ENCODE peak calls at places on chromosomes 12 and 14, in seven cellular contexts. Z, T, L, J, B, S and G are unnamed samples. For H3K9me3, the result is how much of the 10 kb centered on the place peaks cover.

GRCh38 chr12:47410862-47411261 is 295.0 kb downstream of the RPAP3 start:
- DNase-seq in L (no peak), S (no peak), J (no peak), Z (no peak), T (no peak), B (no peak), G (no peak)

GRCh38 chr14:95164506-95164905 is 7.2 kb upstream of the DICER1 start:
- DNase-seq in B (no peak), T (no peak), L (no peak), J (no peak), S (no peak), Z (no peak), G (no peak)

GRCh38 chr14:65639216-65639615 is 226.7 kb downstream of the FUT8 start:
- DNase-seq in L (no peak), S (no peak), T (peak), Z (no peak), J (no peak), B (no peak), G (no peak)

GRCh38 chr12:5888816-5889315 is 56.2 kb downstream of the ANO2 start:
- DNase-seq in S (no peak), Z (no peak), B (no peak), T (no peak), J (no peak), L (no peak), G (no peak)

GRCh38 chr12:105330938-105331804 is 680 bp downstream of the C12orf75 start:
- DNase-seq in J (no peak), B (peak), S (peak), Z (peak), T (peak), L (peak), G (peak)

GRCh38 chr12:2376855-2377657 is 324.3 kb downstream of the CACNA1C start:
- DNase-seq in Z (no peak), J (no peak), T (no peak), B (no peak), L (peak), S (no peak), G (no peak)

GRCh38 chr12:62957233-62957953 is 22.4 kb upstream of the PPM1H start:
- DNase-seq in B (no peak), T (peak), L (no peak), S (peak), Z (no peak), J (no peak), G (no peak)

GRCh38 chr12:74983917-74984316 is 225.7 kb downstream of the KCNC2 start:
- DNase-seq in L (no peak), J (no peak), Z (no peak), T (no peak), S (no peak), B (no peak), G (no peak)

GRCh38 chr14:61561657-61562276 is 133.5 kb upstream of the HIF1A start:
- DNase-seq in S (peak), T (peak), B (peak), Z (peak), L (peak), J (peak), G (no peak)

GRCh38 chr14:29814153-29815057 is 113.2 kb downstream of the PRKD1 start:
- DNase-seq in J (no peak), B (peak), L (peak), S (no peak), T (no peak), Z (peak), G (no peak)

GRCh38 chr12:67367843-67368242 is 98.7 kb downstream of the CAND1 start:
- DNase-seq in L (no peak), B (no peak), T (no peak), Z (no peak), J (no peak), S (no peak), G (no peak)

GRCh38 chr12:52010152-52010622 is 3.4 kb downstream of the TAMALIN start:
- DNase-seq in Z (peak), T (no peak), J (peak), S (peak), L (peak), B (peak), G (no peak)

GRCh38 chr12:57895337-57896138 is 45.8 kb upstream of the ATP23 start:
- DNase-seq in S (peak), L (no peak), B (no peak), Z (no peak), J (no peak), T (no peak), G (no peak)

GRCh38 chr14:104247336-104248202 is 109.2 kb downstream of the KIF26A start:
- DNase-seq in L (no peak), Z (peak), T (no peak), B (no peak), S (no peak), J (no peak), G (no peak)

GRCh38 chr12:89529738-89530137 is 3.9 kb upstream of the POC1B start:
- DNase-seq in Z (no peak), L (no peak), B (no peak), T (peak), S (peak), J (no peak), G (no peak)

GRCh38 chr14:60266021-60266937 is 17.3 kb downstream of the PPM1A start:
- DNase-seq in B (no peak), T (no peak), S (no peak), J (no peak), L (no peak), Z (no peak), G (no peak)

GRCh38 chr14:50605776-50606175 is 45.8 kb downstream of the ATL1 start:
- DNase-seq in Z (no peak), B (no peak), J (no peak), L (no peak), S (peak), T (no peak), G (no peak)

GRCh38 chr12:30847259-30847658 is 79.3 kb upstream of the TSPAN11 start:
- DNase-seq in S (peak), J (no peak), L (no peak), T (peak), B (no peak), Z (no peak), G (no peak)

GRCh38 chr12:51913071-51914033 is 6.0 kb downstream of the ACVRL1 start:
- DNase-seq in T (no peak), L (no peak), B (peak), J (no peak), S (no peak), Z (no peak), G (no peak)

GRCh38 chr12:76109879-76110278 is 25.4 kb upstream of the NAP1L1 start:
- DNase-seq in L (no peak), Z (no peak), J (no peak), S (no peak), T (no peak), B (no peak), G (no peak)

GRCh38 chr14:104048758-104049496 is 36.6 kb upstream of the ASPG start:
- DNase-seq in Z (no peak), B (no peak), T (no peak), S (peak), J (no peak), L (no peak), G (no peak)

GRCh38 chr14:98458702-98459101 is 813.3 kb downstream of the BCL11B start:
- DNase-seq in B (no peak), J (no peak), T (no peak), Z (no peak), L (no peak), S (no peak), G (no peak)

GRCh38 chr14:98466807-98467206 is 805.2 kb downstream of the BCL11B start:
- DNase-seq in L (no peak), T (no peak), Z (no peak), J (no peak), S (no peak), B (no peak), G (no peak)

DNA sequence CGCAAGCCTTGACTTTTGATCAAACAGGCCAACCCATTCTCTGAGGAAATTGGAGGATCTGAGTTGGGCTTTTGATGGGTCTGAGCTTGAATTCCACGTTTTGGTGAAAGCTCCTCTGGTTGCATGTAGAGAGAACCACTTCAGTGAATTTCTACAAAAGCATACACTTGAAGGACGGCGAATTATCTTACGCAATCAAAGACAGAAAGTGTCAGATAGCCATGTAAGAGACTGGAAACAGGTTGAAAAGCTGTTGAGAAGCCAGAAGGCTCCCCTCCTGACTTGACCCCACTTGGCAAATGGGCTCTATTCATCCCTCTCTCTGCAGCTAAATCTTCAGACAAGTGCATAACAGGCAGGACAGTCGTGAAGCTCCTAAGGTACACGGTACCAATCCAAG is 809.1 kb downstream of the BCL11B start:
- DNase-seq in J (no peak), Z (no peak), S (no peak), T (no peak), B (no peak), L (no peak), G (no peak)
- H3K9me3 ChIP-seq in J (under half), Z (under half), S (under half), T (under half), B (under half), L (under half), G (under half)

GRCh38 chr12:9143137-9143536 is 27.4 kb upstream of the A2M start:
- DNase-seq in Z (no peak), S (no peak), L (no peak), B (no peak), J (no peak), T (no peak), G (no peak)

GRCh38 chr12:9149372-9149771 is 33.7 kb upstream of the A2M start:
- DNase-seq in S (no peak), Z (no peak), B (no peak), J (no peak), L (no peak), T (peak), G (no peak)

GRCh38 chr12:9148926-9149325 is 33.2 kb upstream of the A2M start:
- DNase-seq in B (no peak), T (no peak), L (no peak), S (no peak), J (no peak), Z (no peak), G (no peak)

DNA sequence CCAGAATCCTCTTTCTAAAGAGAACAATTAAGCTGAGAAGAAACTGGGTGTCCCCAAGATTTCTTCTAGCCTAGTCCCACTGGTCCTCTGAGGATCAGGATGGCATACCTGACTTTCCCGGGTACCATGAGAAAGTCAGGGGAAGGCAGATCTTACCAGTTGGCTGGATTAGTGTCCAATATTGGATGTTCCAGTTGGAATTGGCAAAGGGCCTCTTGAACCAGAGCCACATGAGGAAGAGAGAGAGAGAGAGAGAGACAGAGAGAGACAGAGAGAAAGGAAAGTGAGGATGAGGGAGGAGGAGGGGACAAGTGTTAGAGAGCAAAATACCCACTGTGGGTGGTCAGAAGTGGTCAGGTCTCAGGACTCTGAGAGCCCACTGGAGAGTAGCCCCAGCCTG is 28.2 kb upstream of the A2M start:
- DNase-seq in S (no peak), Z (no peak), J (no peak), L (no peak), T (no peak), B (no peak), G (no peak)
- H3K9me3 ChIP-seq in S (under half), Z (under half), J (under half), L (under half), T (under half), B (under half), G (under half)

GRCh38 chr12:122928033-122928890 is 32.3 kb upstream of the VPS37B start:
- DNase-seq in Z (no peak), S (no peak), T (no peak), J (no peak), B (no peak), L (no peak), G (no peak)
- H3K9me3 ChIP-seq in Z (under half), S (under half), T (under half), J (under half), B (under half), L (under half), G (under half)

DNA sequence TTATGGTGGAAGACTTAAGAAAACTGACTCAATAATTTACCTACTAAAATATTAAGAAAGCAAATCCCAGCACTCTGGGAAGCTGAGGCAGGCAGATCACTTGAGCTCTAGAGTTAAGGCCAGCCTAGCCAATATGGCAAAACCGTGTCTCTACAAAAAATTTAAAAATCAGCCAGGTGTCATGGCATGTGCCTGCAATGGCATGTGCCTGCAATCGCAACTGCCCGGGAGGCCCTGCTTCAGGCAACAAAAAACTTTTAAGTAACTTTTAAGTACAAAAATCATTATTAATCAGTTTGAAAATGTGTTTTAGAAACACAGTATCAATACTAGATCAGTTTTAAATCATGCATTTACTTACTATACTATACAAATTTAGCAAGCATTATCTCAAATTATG is 17.5 kb downstream of the C2CD5 start:
- DNase-seq in T (no peak), S (no peak), Z (no peak), J (no peak), L (no peak), B (no peak), G (no peak)
- H3K9me3 ChIP-seq in T (under half), S (under half), Z (under half), J (under half), L (under half), B (under half), G (under half)

GRCh38 chr14:39607978-39608377 is 175.7 kb upstream of the FBXO33 start:
- DNase-seq in L (no peak), Z (no peak), S (no peak), T (no peak), J (no peak), B (no peak), G (no peak)
- H3K9me3 ChIP-seq in L (under half), Z (under half), S (under half), T (under half), J (under half), B (under half), G (under half)

GRCh38 chr12:131509706-131510105 is 201.2 kb upstream of the SFSWAP start:
- DNase-seq in Z (no peak), S (no peak), T (no peak), J (no peak), L (no peak), B (no peak), G (no peak)
- H3K9me3 ChIP-seq in Z (under half), S (under half), T (under half), J (under half), L (under half), B (under half), G (under half)

GRCh38 chr12:130169256-130169655 is 7.0 kb downstream of the FZD10 start:
- DNase-seq in T (no peak), L (no peak), S (no peak), J (no peak), Z (no peak), B (no peak), G (no peak)

GRCh38 chr12:130164931-130165330 is 2.7 kb downstream of the FZD10 start:
- DNase-seq in Z (no peak), T (no peak), J (no peak), B (no peak), S (no peak), L (no peak), G (no peak)

GRCh38 chr12:130166306-130166705 is 4.0 kb downstream of the FZD10 start:
- DNase-seq in T (no peak), S (no peak), Z (no peak), J (no peak), L (no peak), B (no peak), G (no peak)

GRCh38 chr12:130169924-130170323 is 7.7 kb downstream of the FZD10 start:
- DNase-seq in B (no peak), S (no peak), T (no peak), L (no peak), Z (no peak), J (no peak), G (no peak)

DNA sequence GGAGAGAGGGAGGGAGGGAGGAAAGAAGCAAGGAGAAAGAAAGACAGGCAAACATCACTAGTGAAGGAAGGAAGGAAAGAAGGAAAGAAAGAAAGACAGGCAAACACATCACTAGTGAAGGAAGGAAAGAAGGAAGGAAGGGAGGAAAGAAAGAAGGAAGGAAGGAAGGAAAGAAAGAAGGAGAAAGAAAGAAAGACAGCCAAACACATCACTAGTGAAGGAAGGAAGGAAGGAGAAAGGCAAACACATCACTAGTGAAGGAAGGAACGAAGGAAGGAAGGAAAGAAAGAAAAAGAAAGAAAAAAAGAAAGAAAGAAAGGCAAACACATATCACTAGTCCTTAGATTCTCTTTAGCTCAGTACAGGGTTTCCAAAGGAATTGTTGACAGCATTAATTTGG is 5.3 kb downstream of the FZD10 start:
- DNase-seq in J (no peak), B (no peak), Z (no peak), T (no peak), S (no peak), L (no peak), G (no peak)
- H3K9me3 ChIP-seq in J (under half), B (under half), Z (under half), T (under half), S (under half), L (under half), G (under half)

GRCh38 chr14:106060576-106060975 is 534.2 kb downstream of the TMEM121 start:
- DNase-seq in J (no peak), S (no peak), L (no peak), B (no peak), T (no peak), Z (no peak), G (no peak)

GRCh38 chr14:106058342-106058741 is 532.0 kb downstream of the TMEM121 start:
- DNase-seq in Z (no peak), J (no peak), S (no peak), L (no peak), T (no peak), B (no peak), G (no peak)

GRCh38 chr14:106051790-106052189 is 525.4 kb downstream of the TMEM121 start:
- DNase-seq in T (no peak), L (no peak), J (no peak), B (no peak), S (no peak), Z (no peak), G (no peak)

DNA sequence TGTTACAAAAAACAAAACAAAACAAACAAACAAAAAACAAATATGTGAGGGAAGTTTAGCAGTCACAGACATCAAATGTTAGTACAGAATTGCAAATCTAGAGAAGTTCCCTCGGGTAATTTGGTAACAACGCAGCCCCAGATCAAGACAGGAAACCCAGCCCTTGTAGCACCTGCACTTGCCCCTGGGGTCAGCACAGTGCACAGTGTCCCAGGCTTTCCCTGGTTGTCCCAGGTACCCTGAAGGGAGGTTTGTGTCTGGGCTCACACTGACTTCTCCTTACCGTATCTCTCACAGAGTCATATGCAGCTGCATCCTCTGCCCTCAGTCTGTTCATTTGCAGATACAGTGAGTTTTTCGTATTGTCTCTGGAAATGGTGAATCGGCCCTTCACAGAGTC is 528.9 kb downstream of the TMEM121 start:
- DNase-seq in T (no peak), Z (no peak), J (no peak), L (no peak), S (no peak), B (no peak), G (no peak)
- H3K9me3 ChIP-seq in T (under half), Z (under half), J (under half), L (under half), S (under half), B (under half), G (under half)